ENCODE peak calls at places on chromosomes 4 and X, in four cellular contexts. Q, L, O and Y are unnamed samples.

GRCh38 chrX:123215397-123216089 is 31.5 kb downstream of the GRIA3 start:
- DNase-seq in Q (no peak), L (no peak), O (no peak), Y (no peak)

GRCh38 chr4:176492648-176493302 is 173.0 kb downstream of the SPCS3 start:
- DNase-seq in Q (no peak), L (no peak), O (no peak), Y (peak)

GRCh38 chrX:17547658-17548057 is 172.7 kb downstream of the NHS start:
- DNase-seq in Q (peak), L (peak), O (no peak), Y (peak)

GRCh38 chrX:133921764-133922389 is 63.5 kb downstream of the GPC3 start:
- DNase-seq in Q (no peak), L (peak), O (no peak), Y (no peak)

GRCh38 chrX:133297284-133297683 is 79.1 kb upstream of the TFDP3 start:
- DNase-seq in Q (peak), L (no peak), O (no peak), Y (peak)

GRCh38 chr4:106478152-106478551 is 109.6 kb upstream of the GIMD1 start:
- DNase-seq in Q (no peak), L (peak), O (no peak), Y (no peak)

GRCh38 chrX:44708470-44708869 is 135.4 kb upstream of the DUSP21 start:
- DNase-seq in Q (no peak), L (no peak), O (no peak), Y (no peak)

GRCh38 chr4:66330125-66330524 is 659.8 kb upstream of the EPHA5 start:
- DNase-seq in Q (no peak), L (no peak), O (no peak), Y (no peak)

GRCh38 chrX:70421618-70422017 is 1.5 kb upstream of the GDPD2 start:
- DNase-seq in Q (no peak), L (no peak), O (no peak), Y (no peak)

GRCh38 chrX:38975368-38975767 is 174.1 kb downstream of the MID1IP1 start:
- DNase-seq in Q (peak), L (no peak), O (no peak), Y (no peak)

GRCh38 chr4:139763205-139763604 is 97.6 kb downstream of the MGST2 start:
- DNase-seq in Q (no peak), L (no peak), O (no peak), Y (no peak)

GRCh38 chr4:15110120-15110571 is 107.9 kb downstream of the CPEB2 start:
- DNase-seq in Q (peak), L (no peak), O (no peak), Y (no peak)

GRCh38 chrX:9566150-9566621 is 101.3 kb downstream of the TBL1X start:
- DNase-seq in Q (peak), L (peak), O (no peak), Y (peak)